ENCODE peak calls at places on chromosome 1, in nine cellular contexts. L is KG1; E is progenitor cell of endocrine pancreas; C is HFF-Myc; I is CD4-positive, alpha-beta T cell; Y is LNCaP clone FGC; M is CD8-positive, alpha-beta T cell; V is memory B cell; P is AG20443. B is an unnamed sample.
A peak's percentile ranks its signal among the peaks of the same experiment; 100 is the strongest.

GRCh38 chr1:59997479-59997878 is 70.9 kb upstream of the CYP2J2 start:
- DNase-seq in E (no peak), P (no peak), L (no peak), I (no peak), C (no peak), Y (no peak), M (no peak), V (no peak), B (no peak)

GRCh38 chr1:59641861-59642260 is 172.9 kb upstream of the HOOK1 start:
- DNase-seq in Y (no peak), E (no peak), I (no peak), P (no peak), L (no peak), V (no peak), C (no peak), M (no peak), B (no peak)

GRCh38 chr1:218660678-218661053 is 315.5 kb downstream of the TGFB2 start:
- DNase-seq in E (no peak), Y (no peak), C (peak; percentile 67), P (peak; percentile 47), M (no peak), V (no peak), I (no peak), L (no peak), B (no peak)

GRCh38 chr1:178933709-178934573 is 63.1 kb upstream of the ANGPTL1 start:
- DNase-seq in M (no peak), P (no peak), E (no peak), L (no peak), C (no peak), Y (no peak), I (no peak), V (no peak), B (no peak)

GRCh38 chr1:94648225-94649007 is 106.9 kb upstream of the F3 start:
- DNase-seq in E (no peak), L (no peak), C (peak; percentile 97), P (peak; percentile 90), V (no peak), I (no peak), M (no peak), Y (no peak), B (no peak)

GRCh38 chr1:66395202-66396061 is 138.5 kb upstream of the SGIP1 start:
- DNase-seq in V (no peak), L (no peak), M (no peak), E (no peak), C (no peak), Y (no peak), P (no peak), I (no peak), B (no peak)

GRCh38 chr1:226438007-226438406 is 30.1 kb upstream of the PARP1 start:
- DNase-seq in L (no peak), V (no peak), P (no peak), M (no peak), E (no peak), Y (no peak), I (no peak), C (no peak), B (no peak)

GRCh38 chr1:186089938-186090337 is 285.1 kb downstream of the TPR start:
- DNase-seq in E (no peak), V (no peak), P (no peak), I (no peak), M (no peak), Y (no peak), L (no peak), C (no peak), B (no peak)

GRCh38 chr1:248029770-248030169 is at the start of gene OR2L2:
- DNase-seq in C (no peak), L (no peak), Y (no peak), V (no peak), E (no peak), P (no peak), M (no peak), I (no peak), B (no peak)

GRCh38 chr1:7888248-7889010 is 35.6 kb upstream of the UTS2 start:
- DNase-seq in M (no peak), Y (no peak), L (no peak), C (no peak), V (no peak), P (no peak), E (no peak), I (no peak), B (no peak)

GRCh38 chr1:206925116-206925736 is 3.5 kb upstream of the FCMR start:
- DNase-seq in Y (no peak), M (peak; percentile 66), C (no peak), E (no peak), L (no peak), I (no peak), V (peak; percentile 61), P (no peak), B (no peak)

GRCh38 chr1:220685879-220686278 is 4.3 kb upstream of the C1orf115 start:
- DNase-seq in Y (no peak), P (no peak), V (no peak), E (no peak), C (no peak), L (no peak), I (no peak), M (no peak), B (no peak)

GRCh38 chr1:29673669-29674624 is 437.6 kb downstream of the PTPRU start:
- DNase-seq in Y (no peak), L (no peak), M (no peak), P (no peak), E (peak; percentile 6), I (no peak), C (no peak), V (no peak), B (no peak)

GRCh38 chr1:215992620-215993019 is 425.5 kb downstream of the KCTD3 start:
- DNase-seq in M (no peak), P (peak; percentile 14), E (no peak), V (no peak), C (peak; percentile 14), I (no peak), Y (no peak), L (no peak), B (no peak)

GRCh38 chr1:39927538-39927937 is 25.8 kb upstream of the MYCL start:
- DNase-seq in L (no peak), M (no peak), P (peak; percentile 33), E (no peak), V (no peak), C (no peak), I (no peak), Y (no peak), B (no peak)

GRCh38 chr1:207007352-207008033 is 25.1 kb downstream of the C1orf116 start:
- DNase-seq in P (peak; percentile 91), E (no peak), L (no peak), V (no peak), C (peak; percentile 72), I (no peak), Y (no peak), M (no peak), B (no peak)

GRCh38 chr1:241610056-241610815 is 29.9 kb downstream of the CHML start:
- DNase-seq in M (no peak), P (no peak), L (no peak), Y (peak; percentile 95), C (no peak), I (no peak), E (no peak), V (no peak), B (no peak)

GRCh38 chr1:162196387-162196786 is 126.9 kb downstream of the NOS1AP start:
- DNase-seq in L (no peak), Y (no peak), M (no peak), C (no peak), I (no peak), E (no peak), V (no peak), P (no peak), B (no peak)

GRCh38 chr1:179709841-179710329 is 33.2 kb upstream of the FAM163A start:
- DNase-seq in L (peak; percentile 46), V (no peak), P (no peak), Y (no peak), M (no peak), I (no peak), C (peak; percentile 27), E (no peak), B (peak; percentile 36)

GRCh38 chr1:100780826-100781225 is 61.3 kb downstream of the VCAM1 start:
- DNase-seq in Y (no peak), C (no peak), P (no peak), V (no peak), L (no peak), M (no peak), E (no peak), I (no peak), B (no peak)

GRCh38 chr1:169102567-169102966 is 3.9 kb upstream of the ATP1B1 start:
- DNase-seq in I (no peak), C (peak; percentile 35), M (no peak), V (no peak), L (no peak), Y (no peak), E (no peak), P (peak; percentile 73), B (no peak)

GRCh38 chr1:24289937-24290595 is 29.1 kb upstream of the GRHL3 start:
- DNase-seq in M (no peak), E (no peak), Y (peak; percentile 57), C (peak; percentile 52), I (no peak), L (no peak), V (no peak), P (peak; percentile 52), B (no peak)

GRCh38 chr1:247385283-247385682 is 30.7 kb upstream of the NLRP3 start:
- DNase-seq in V (no peak), I (no peak), E (no peak), L (no peak), M (no peak), C (no peak), Y (no peak), P (no peak), B (no peak)

GRCh38 chr1:22489823-22490222 is 38.2 kb downstream of the ZBTB40 start:
- DNase-seq in Y (no peak), I (no peak), E (no peak), C (no peak), P (no peak), M (no peak), L (no peak), V (no peak), B (no peak)

GRCh38 chr1:97632075-97632474 is 288.8 kb downstream of the DPYD start:
- DNase-seq in L (no peak), C (peak; percentile 9), Y (no peak), M (no peak), V (no peak), E (no peak), I (no peak), P (no peak), B (no peak)

GRCh38 chr1:177945943-177946650 is 23.8 kb downstream of the SEC16B start:
- DNase-seq in M (no peak), I (no peak), P (peak; percentile 81), V (no peak), L (peak; percentile 48), C (no peak), E (peak; percentile 60), Y (no peak), B (no peak)

GRCh38 chr1:54163051-54163450 is 10.3 kb upstream of the CDCP2 start:
- DNase-seq in L (no peak), P (no peak), E (no peak), C (no peak), M (no peak), I (no peak), Y (no peak), V (no peak), B (no peak)

GRCh38 chr1:179786815-179787736 is 44.0 kb downstream of the FAM163A start:
- DNase-seq in V (no peak), Y (no peak), M (no peak), C (no peak), E (no peak), P (no peak), I (no peak), L (no peak), B (no peak)

GRCh38 chr1:102834688-102835320 is 273.5 kb downstream of the COL11A1 start:
- DNase-seq in Y (no peak), V (no peak), M (no peak), E (no peak), L (no peak), I (no peak), P (peak; percentile 20), C (no peak), B (no peak)

GRCh38 chr1:221712776-221713431 is 29.0 kb downstream of the DUSP10 start:
- DNase-seq in C (no peak), V (peak; percentile 34), E (no peak), M (peak; percentile 81), L (peak; percentile 83), P (no peak), I (peak; percentile 76), Y (no peak), B (peak; percentile 47)

GRCh38 chr1:24720152-24720551 is 25.1 kb upstream of the CLIC4 start:
- DNase-seq in C (peak; percentile 68), P (peak; percentile 73), E (no peak), M (no peak), L (no peak), V (no peak), I (no peak), Y (no peak), B (no peak)